ENCODE peak calls at places on chromosomes 6 and 20, in eight cellular contexts. X is ovary, P is A549, R is sigmoid colon, M is uterus, K is tibial nerve, N is IMR-90, G is right lobe of liver. L is an unnamed sample.

GRCh38 chr20:5492941-5493340 is 176.2 kb upstream of the PROKR2 start:
- DNase-seq in R (no peak), X (no peak), K (no peak), M (no peak), P (no peak), N (no peak), G (no peak), L (no peak)

GRCh38 chr6:13677878-13678254 is 33.8 kb downstream of the RANBP9 start:
- DNase-seq in R (no peak), M (no peak), P (no peak), N (no peak), X (no peak), K (no peak), G (peak; percentile 62), L (no peak)

GRCh38 chr6:10383312-10384063 is 31.4 kb downstream of the TFAP2A start:
- DNase-seq in K (no peak), P (peak; percentile 56), M (no peak), G (no peak), R (no peak), X (no peak), N (no peak), L (no peak)

GRCh38 chr6:110714143-110714542 is 101.1 kb downstream of the CDK19 start:
- DNase-seq in G (no peak), X (no peak), P (no peak), N (peak; percentile 81), M (no peak), R (no peak), K (no peak), L (no peak)

GRCh38 chr6:137660296-137660731 is 166.1 kb upstream of the OLIG3 start:
- DNase-seq in K (no peak), G (no peak), P (no peak), R (no peak), M (no peak), X (no peak), N (no peak), L (no peak)

GRCh38 chr6:74573613-74574012 is 632.2 kb downstream of the COL12A1 start:
- DNase-seq in X (no peak), R (no peak), M (no peak), G (no peak), N (no peak), K (no peak), P (no peak), L (no peak)

GRCh38 chr6:24394777-24395437 is 7.8 kb upstream of the MRS2 start:
- DNase-seq in X (no peak), N (peak; percentile 91), K (no peak), G (no peak), R (no peak), P (no peak), M (no peak), L (no peak)

GRCh38 chr6:36555750-36556252 is 8.5 kb upstream of the STK38 start:
- DNase-seq in G (no peak), K (no peak), X (no peak), R (no peak), N (no peak), M (no peak), P (no peak), L (no peak)

GRCh38 chr6:97215157-97215769 is 67.8 kb downstream of the MMS22L start:
- DNase-seq in G (no peak), R (no peak), N (peak; percentile 76), X (no peak), P (peak; percentile 0), M (no peak), K (no peak), L (no peak)

GRCh38 chr6:470051-470900 is 78.7 kb downstream of the IRF4 start:
- DNase-seq in M (no peak), X (no peak), G (no peak), R (no peak), K (no peak), N (no peak), P (no peak), L (peak; percentile 36)

GRCh38 chr6:122692807-122693580 is 82.8 kb downstream of the PKIB start:
- DNase-seq in N (no peak), K (no peak), P (no peak), M (no peak), R (no peak), G (no peak), X (no peak), L (no peak)

GRCh38 chr20:40564997-40565680 is 123.9 kb downstream of the MAFB start:
- DNase-seq in K (no peak), X (no peak), N (peak; percentile 51), G (no peak), M (peak; percentile 20), P (peak; percentile 47), R (no peak), L (no peak)

GRCh38 chr6:150409576-150410066 is 40.8 kb downstream of the IYD start:
- DNase-seq in N (no peak), M (no peak), P (no peak), K (peak; percentile 71), X (peak; percentile 43), R (no peak), G (no peak), L (no peak)

GRCh38 chr20:63534831-63535651 is 2.1 kb downstream of the PTK6 start:
- DNase-seq in M (peak; percentile 16), N (no peak), P (no peak), R (no peak), G (peak; percentile 89), X (no peak), K (no peak), L (no peak)

GRCh38 chr6:24667378-24667803 is 514 bp downstream of the ACOT13 start:
- DNase-seq in G (no peak), M (no peak), X (no peak), P (no peak), K (no peak), R (no peak), N (peak; percentile 23), L (peak; percentile 80)

GRCh38 chr6:7377961-7378360 is 11.6 kb downstream of the CAGE1 start:
- DNase-seq in N (no peak), M (no peak), P (no peak), R (no peak), X (no peak), G (no peak), K (no peak), L (no peak)

GRCh38 chr6:132537977-132538376 is at the start of gene TAAR9:
- DNase-seq in N (no peak), K (no peak), X (no peak), G (no peak), R (no peak), P (no peak), M (no peak), L (no peak)

DNA sequence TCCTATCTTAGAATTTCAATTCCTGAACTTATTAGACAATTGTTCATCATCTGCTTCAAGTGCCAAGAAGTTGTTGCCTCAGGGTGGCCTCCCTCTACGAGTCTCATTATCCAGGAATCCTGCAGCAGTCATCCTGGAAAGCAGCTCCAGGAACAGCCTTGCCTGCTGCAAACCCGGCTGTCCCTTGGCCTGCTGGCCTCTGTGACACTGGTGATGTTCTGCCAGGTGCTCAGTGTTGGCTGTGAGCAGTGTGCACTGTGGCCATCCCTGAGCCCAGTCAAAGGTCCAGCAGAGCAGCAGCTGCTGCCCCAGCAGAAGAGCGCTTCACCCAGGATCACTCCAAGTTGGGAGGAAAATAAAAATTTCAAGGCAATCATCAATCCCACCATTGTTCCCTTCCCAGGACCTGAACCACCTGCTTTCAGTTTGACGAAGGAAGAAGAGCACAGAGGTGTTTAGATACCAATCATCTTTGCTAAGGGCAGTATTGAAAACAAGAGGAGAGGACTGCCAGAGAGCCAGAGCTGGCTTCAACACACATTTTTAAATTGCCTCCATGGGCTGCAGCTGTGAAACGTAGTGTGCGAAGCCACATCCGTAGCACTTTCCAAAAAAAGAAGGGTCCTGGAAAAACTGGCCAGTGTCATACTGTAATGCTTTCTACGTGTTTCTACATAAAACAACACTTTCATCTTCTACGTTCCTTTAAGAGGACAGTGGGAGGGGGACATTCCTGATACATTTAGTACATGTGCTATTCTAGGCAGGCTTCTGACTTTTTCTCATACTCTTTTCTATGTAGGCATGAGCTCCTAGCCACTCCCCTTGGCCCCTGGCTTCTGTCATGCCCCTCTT is 7.2 kb upstream of the FAM50B start:
- DNase-seq in R (no peak), M (no peak), G (peak; percentile 95), X (peak; percentile 25), K (no peak), P (no peak), N (peak; percentile 80), L (no peak)
- TF ChIP-seq POLR2A in R (no peak), M (no peak), G (peak; percentile 93), X (no peak), K (no peak), P (no peak), N (no peak), L (no peak)

GRCh38 chr20:38143646-38144554 is 21.2 kb downstream of the TGM2 start:
- DNase-seq in M (peak; percentile 47), P (peak; percentile 63), X (peak; percentile 44), R (no peak), K (no peak), G (peak; percentile 68), N (peak; percentile 95), L (no peak)
- TF ChIP-seq POLR2A in M (no peak), P (no peak), X (no peak), R (no peak), K (no peak), G (peak; percentile 47), N (peak; percentile 28), L (peak; percentile 54)

DNA sequence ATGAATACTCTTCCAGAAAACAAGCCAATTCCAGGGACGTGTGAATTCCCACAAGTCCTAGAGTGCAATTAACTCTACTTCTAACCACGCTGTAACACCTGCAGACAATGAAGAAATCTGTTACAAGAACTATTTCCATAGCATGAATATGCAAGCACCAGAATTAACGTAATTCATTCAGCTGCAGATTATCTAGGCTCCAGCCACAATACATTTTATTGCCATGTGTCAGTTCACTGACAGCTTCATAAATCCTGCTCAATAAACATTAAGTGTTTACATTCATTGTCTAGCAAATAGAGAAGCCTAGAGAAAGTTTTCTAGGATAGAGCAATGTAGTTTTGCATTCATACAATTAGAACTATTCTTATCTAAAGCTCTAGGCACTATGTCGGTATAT is 1348.5 kb downstream of the GRIK2 start:
- DNase-seq in M (no peak), G (no peak), P (no peak), K (no peak), X (no peak), N (no peak), R (no peak), L (no peak)
- TF ChIP-seq POLR2A in M (no peak), G (no peak), P (no peak), K (no peak), X (no peak), N (no peak), R (no peak), L (no peak)

DNA sequence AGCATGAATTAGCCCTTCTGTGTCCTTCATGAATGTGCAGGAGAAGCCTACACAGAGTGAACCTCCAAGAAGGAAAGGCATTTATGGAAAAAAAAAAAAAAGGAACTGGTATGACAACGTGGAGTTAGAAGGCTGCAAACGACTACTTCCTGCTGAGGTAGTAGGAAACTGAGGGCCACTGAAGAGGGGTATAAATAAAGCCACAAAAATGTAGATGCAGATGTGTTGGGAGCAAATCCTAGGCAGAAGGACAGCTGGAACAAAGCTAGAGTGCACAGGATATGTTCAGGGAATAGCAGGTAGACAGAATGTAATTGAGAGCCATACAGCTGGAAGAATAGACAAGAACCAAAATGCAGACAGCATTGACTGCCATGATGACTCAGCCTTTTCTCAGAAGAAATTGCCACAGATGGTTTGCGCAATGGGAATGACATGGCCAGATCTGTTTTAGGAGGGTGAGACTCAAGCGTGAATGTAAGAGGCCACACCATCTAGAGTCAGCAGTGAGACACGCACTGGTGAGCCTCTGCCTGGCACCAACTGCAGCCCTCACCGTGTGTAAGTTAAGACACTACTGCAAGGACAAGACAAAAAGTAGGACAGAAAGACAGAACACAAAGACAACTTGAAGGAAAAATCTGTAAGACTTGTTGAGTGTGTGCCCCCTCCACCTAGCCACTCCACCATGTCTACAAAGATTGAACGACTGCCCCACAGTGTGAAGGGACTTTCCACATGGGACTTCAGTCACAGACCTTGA is 79.8 kb downstream of the KIF13A start:
- DNase-seq in X (peak; percentile 75), N (peak; percentile 100), K (peak; percentile 62), M (peak; percentile 71), G (peak; percentile 60), P (peak; percentile 66), R (peak; percentile 90), L (peak; percentile 20)
- TF ChIP-seq POLR2A in X (no peak), N (no peak), K (no peak), M (no peak), G (no peak), P (no peak), R (no peak), L (no peak)